ENCODE peak calls at places on chromosomes 13 and 19, in ten cellular contexts. T is sciatic nerve; R is germinal center; D is stimulated activated CD4-positive, alpha-beta T cell treated with anti-CD3 and anti-CD28 coated beads, Interleukin-15, amount 100 ng/mL, for 1 hour; B is GM18507; P is T-helper 2 cell; M is NCI-H1092 treated with DMSO at 0.1 percent for 48 hours; E is caudate nucleus; G is astrocyte of the spinal cord; Y is HT1080. F is an unnamed sample.

GRCh38 chr13:52159159-52159982 is at the start of gene NEK3:
- DNase-seq in T (peak), R (peak), D (peak), B (peak), P (peak), M (peak), E (peak), G (peak), Y (peak), F (peak)

GRCh38 chr13:41028051-41028450 is 8.9 kb upstream of the ELF1 start:
- DNase-seq in T (no peak), R (no peak), D (no peak), B (no peak), P (no peak), M (no peak), E (no peak), G (no peak), Y (peak), F (no peak)

GRCh38 chr19:44005968-44006367 is 3.2 kb downstream of the ZNF230 start:
- DNase-seq in T (no peak), R (no peak), D (no peak), B (no peak), P (no peak), M (no peak), E (no peak), G (no peak), Y (no peak), F (no peak)

GRCh38 chr13:96824110-96824509 is 170.2 kb downstream of the OXGR1 start:
- DNase-seq in T (no peak), R (no peak), D (no peak), B (no peak), P (no peak), M (no peak), E (no peak), G (no peak), Y (no peak), F (no peak)

GRCh38 chr19:8630796-8631424 is 477 bp downstream of the NFILZ start:
- DNase-seq in T (no peak), R (no peak), D (no peak), B (no peak), P (no peak), M (no peak), E (no peak), G (no peak), Y (no peak), F (no peak)

GRCh38 chr13:107834717-107835116 is 380.6 kb downstream of the LIG4 start:
- DNase-seq in T (no peak), R (no peak), D (no peak), B (no peak), P (no peak), M (no peak), E (no peak), G (peak), Y (peak), F (no peak)

GRCh38 chr19:10260141-10260584 is 8.1 kb downstream of the MRPL4 start:
- DNase-seq in T (no peak), R (no peak), D (no peak), B (no peak), P (no peak), M (no peak), E (peak), G (no peak), Y (no peak), F (no peak)

GRCh38 chr19:35045667-35046300 is 4.3 kb downstream of the HPN start:
- DNase-seq in T (no peak), R (peak), D (no peak), B (peak), P (no peak), M (no peak), E (no peak), G (no peak), Y (peak), F (peak)

GRCh38 chr19:19232231-19232630 is 20.5 kb downstream of the NCAN start:
- DNase-seq in T (no peak), R (no peak), D (no peak), B (no peak), P (no peak), M (no peak), E (peak), G (no peak), Y (no peak), F (no peak)

GRCh38 chr19:46193678-46194077 is 35.9 kb upstream of the IGFL1 start:
- DNase-seq in T (no peak), R (no peak), D (no peak), B (no peak), P (no peak), M (no peak), E (no peak), G (no peak), Y (no peak), F (no peak)

GRCh38 chr13:48727252-48728011 is 73.7 kb downstream of the CYSLTR2 start:
- DNase-seq in T (no peak), R (no peak), D (no peak), B (no peak), P (no peak), M (no peak), E (no peak), G (peak), Y (no peak), F (no peak)

GRCh38 chr19:30557212-30557611 is 185.0 kb downstream of the ZNF536 start:
- DNase-seq in T (no peak), R (no peak), D (no peak), B (no peak), P (no peak), M (no peak), E (no peak), G (no peak), Y (no peak), F (no peak)

GRCh38 chr19:37817180-37817911 is 38.0 kb upstream of the ZNF573 start:
- DNase-seq in T (peak), R (peak), D (no peak), B (no peak), P (no peak), M (peak), E (peak), G (peak), Y (no peak), F (peak)

GRCh38 chr13:98252931-98253470 is 75.9 kb upstream of the RNF113B start:
- DNase-seq in T (no peak), R (no peak), D (no peak), B (no peak), P (no peak), M (no peak), E (no peak), G (peak), Y (peak), F (no peak)

F was measured in aorta.